ENCODE peak calls at places on chromosomes 13 and 19, in seven cellular contexts. Z is fibroblast of lung, U is HCT116, B is SK-N-SH, K is osteoblast, H is GM23248, D is hepatocyte. J is an unnamed sample. For H4K20me1, the result is how much of the 10 kb centered on the place peaks cover.

GRCh38 chr13:29140277-29140676 is 320.1 kb downstream of the MTUS2 start:
- DNase-seq in K (no peak), D (peak), U (no peak), Z (peak), H (peak), B (no peak), J (peak)

GRCh38 chr13:31945202-31945978 is 86.2 kb upstream of the FRY start:
- DNase-seq in Z (peak), K (peak), D (peak), B (peak), H (peak), U (no peak), J (peak)

GRCh38 chr19:4524808-4525562 is 6.7 kb upstream of the PLIN4 start:
- DNase-seq in B (peak), Z (peak), D (peak), U (peak), H (peak), K (peak), J (peak)

GRCh38 chr19:45581576-45581975 is 3.0 kb downstream of the OPA3 start:
- DNase-seq in K (no peak), H (no peak), Z (no peak), U (no peak), B (no peak), D (no peak), J (no peak)

GRCh38 chr19:33513424-33513823 is 8.2 kb downstream of the PEPD start:
- DNase-seq in B (no peak), U (no peak), Z (no peak), H (no peak), K (peak), D (no peak), J (no peak)

GRCh38 chr13:37014609-37015008 is 14.0 kb downstream of the EXOSC8 start:
- DNase-seq in Z (peak), K (no peak), H (peak), U (no peak), B (no peak), D (no peak), J (no peak)

GRCh38 chr13:67776171-67776570 is 546.0 kb upstream of the PCDH9 start:
- DNase-seq in B (no peak), U (no peak), H (no peak), K (no peak), Z (no peak), D (no peak), J (no peak)

GRCh38 chr19:2462635-2463421 is 6.1 kb upstream of the LMNB2 start:
- DNase-seq in B (peak), U (peak), K (peak), H (peak), Z (peak), D (peak), J (peak)

GRCh38 chr13:107216046-107216715 is 648.2 kb upstream of the ARGLU1 start:
- DNase-seq in H (no peak), K (no peak), B (no peak), D (no peak), Z (no peak), U (no peak), J (no peak)

GRCh38 chr19:52659013-52659412 is 20.9 kb upstream of the ZNF83 start:
- DNase-seq in U (no peak), B (no peak), Z (no peak), D (no peak), K (no peak), H (no peak), J (no peak)

GRCh38 chr13:95296326-95296939 is 4.8 kb downstream of the ABCC4 start:
- DNase-seq in H (peak), K (peak), U (peak), D (peak), B (peak), Z (no peak), J (no peak)

GRCh38 chr13:37752156-37752555 is 117.4 kb downstream of the TRPC4 start:
- DNase-seq in K (no peak), Z (no peak), B (no peak), D (no peak), U (no peak), H (no peak), J (no peak)

GRCh38 chr19:16342002-16342715 is 17.5 kb downstream of the KLF2 start:
- DNase-seq in B (no peak), U (no peak), H (peak), K (peak), Z (no peak), D (peak), J (no peak)

GRCh38 chr13:23510979-23511735 is 59.1 kb upstream of the TNFRSF19 start:
- DNase-seq in U (peak), H (peak), Z (peak), D (peak), K (no peak), B (no peak), J (no peak)

GRCh38 chr19:33292595-33293254 is 9.6 kb downstream of the CEBPA start:
- DNase-seq in D (no peak), H (peak), Z (no peak), B (no peak), U (no peak), K (peak), J (no peak)

GRCh38 chr13:50081106-50081898 is 66.1 kb downstream of the KCNRG start:
- DNase-seq in U (no peak), H (peak), B (peak), K (peak), Z (no peak), D (peak), J (no peak)

GRCh38 chr13:99265823-99266426 is 7.7 kb upstream of the GPR18 start:
- DNase-seq in K (peak), Z (peak), H (peak), U (peak), B (peak), D (peak), J (no peak)

GRCh38 chr13:23670793-23671192 is 100.6 kb downstream of the TNFRSF19 start:
- DNase-seq in D (no peak), U (no peak), H (no peak), K (no peak), B (no peak), Z (no peak), J (no peak)

GRCh38 chr19:15137777-15138176 is 30.6 kb downstream of the SYDE1 start:
- DNase-seq in K (no peak), U (no peak), H (peak), Z (peak), D (no peak), B (no peak), J (no peak)

GRCh38 chr13:110138009-110138699 is 168.8 kb downstream of the COL4A1 start:
- DNase-seq in B (peak), K (peak), H (peak), D (peak), U (peak), Z (peak), J (peak)

GRCh38 chr19:16637535-16637934 is 9.5 kb upstream of the MED26 start:
- DNase-seq in H (peak), D (no peak), U (no peak), K (no peak), Z (no peak), B (no peak), J (no peak)

GRCh38 chr13:20465218-20465879 is 60.3 kb downstream of the CRYL1 start:
- DNase-seq in B (no peak), D (no peak), U (no peak), Z (peak), H (peak), K (no peak), J (peak)

GRCh38 chr13:26062853-26063444 is 11.1 kb upstream of the SHISA2 start:
- DNase-seq in B (peak), H (peak), D (peak), K (no peak), Z (peak), U (peak), J (no peak)

GRCh38 chr19:44613295-44614168 is at the start of gene IGSF23:
- DNase-seq in B (no peak), D (peak), Z (no peak), K (no peak), U (no peak), H (no peak), J (no peak)

GRCh38 chr13:101397742-101398141 is 18.6 kb downstream of the NALCN start:
- DNase-seq in K (peak), H (peak), U (no peak), B (no peak), D (no peak), Z (peak), J (no peak)

GRCh38 chr19:40256511-40256910 is 28.6 kb downstream of the AKT2 start:
- DNase-seq in Z (no peak), H (no peak), U (no peak), B (no peak), K (peak), D (no peak), J (no peak)

GRCh38 chr13:101429733-101430132 is 13.4 kb upstream of the NALCN start:
- DNase-seq in B (no peak), Z (no peak), D (no peak), H (no peak), U (no peak), K (no peak), J (no peak)

GRCh38 chr19:6100284-6100915 is 9.9 kb downstream of the RFX2 start:
- DNase-seq in K (no peak), H (no peak), B (no peak), U (no peak), Z (no peak), D (no peak), J (no peak)

GRCh38 chr19:46955114-46955812 is 64.4 kb upstream of the NPAS1 start:
- DNase-seq in K (peak), H (peak), U (no peak), D (no peak), Z (no peak), B (no peak), J (peak)

GRCh38 chr19:46955813-46956371 is 63.7 kb upstream of the NPAS1 start:
- DNase-seq in D (no peak), U (no peak), H (no peak), B (no peak), Z (no peak), K (no peak), J (no peak)

GRCh38 chr19:46954502-46955004 is 65.1 kb upstream of the NPAS1 start:
- DNase-seq in B (no peak), Z (no peak), D (no peak), U (no peak), H (no peak), K (no peak), J (no peak)

GRCh38 chr19:46952874-46953273 is 66.8 kb upstream of the NPAS1 start:
- DNase-seq in D (no peak), Z (no peak), U (no peak), H (no peak), B (no peak), K (no peak), J (no peak)

GRCh38 chr19:46953955-46954501 is 65.6 kb upstream of the NPAS1 start:
- DNase-seq in D (no peak), K (no peak), Z (no peak), U (no peak), H (no peak), B (no peak), J (no peak)
- H4K20me1 ChIP-seq in D (under half), K (under half), Z (under half), U (under half), H (under half), B (under half), J (under half)

GRCh38 chr13:27979765-27980279 is 8.7 kb downstream of the URAD start:
- DNase-seq in H (no peak), K (peak), U (no peak), B (no peak), D (no peak), Z (no peak), J (no peak)
- H3K4me3 ChIP-seq in H (no peak), K (no peak), U (no peak), B (no peak), D (no peak), Z (no peak), J (no peak)

GRCh38 chr19:36225219-36225892 is 10.4 kb downstream of the ZNF146 start:
- DNase-seq in H (peak), K (peak), D (no peak), U (no peak), Z (peak), B (no peak), J (no peak)
- H4K20me1 ChIP-seq in H (under half), K (half or more), D (under half), U (under half), Z (under half), B (half or more), J (under half)

DNA sequence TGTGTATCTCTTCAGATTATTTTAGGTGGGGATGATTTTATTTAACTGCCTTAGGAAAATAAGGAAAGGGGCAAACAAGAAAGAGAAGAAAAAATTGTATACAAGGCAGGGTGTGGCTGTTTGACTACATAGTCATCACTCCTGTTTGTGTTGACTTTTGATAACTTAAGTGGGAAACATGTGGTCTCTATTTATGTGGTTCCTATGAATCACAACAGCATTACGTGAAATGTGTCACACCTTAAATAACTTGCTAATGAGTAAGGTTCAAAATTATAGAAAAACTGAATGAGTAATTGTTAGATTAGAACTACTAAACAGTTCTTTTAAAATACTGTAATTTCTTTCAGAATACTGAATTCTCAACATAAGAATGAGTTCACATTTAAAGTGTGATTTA is 69.3 kb downstream of the LMO7 start:
- DNase-seq in B (no peak), H (peak), U (peak), K (peak), Z (peak), D (no peak), J (no peak)
- H3K4me3 ChIP-seq in B (no peak), H (peak), U (peak), K (no peak), Z (no peak), D (no peak), J (peak)

DNA sequence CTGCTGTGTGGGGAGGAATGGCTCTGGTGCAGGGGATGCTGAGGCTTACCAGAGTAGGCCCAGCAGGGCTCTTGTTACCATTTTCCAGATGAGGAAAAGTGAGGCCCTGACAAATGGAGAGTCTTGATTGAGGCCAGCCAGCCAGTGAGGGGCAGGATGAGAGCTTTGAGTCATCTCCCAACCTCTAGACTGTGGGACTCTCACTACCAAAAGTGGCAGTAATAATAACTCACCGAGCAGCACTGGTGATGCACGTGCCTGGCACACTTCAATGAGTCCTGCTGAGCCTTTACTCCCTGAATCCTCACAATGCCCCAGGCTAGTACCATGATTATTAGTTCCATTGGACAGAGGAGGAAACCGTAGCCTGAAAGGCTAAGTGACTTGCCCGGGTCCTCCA is 7.8 kb downstream of the CIC start:
- DNase-seq in Z (no peak), H (peak), U (no peak), D (no peak), B (no peak), K (no peak), J (no peak)
- H4K20me1 ChIP-seq in Z (under half), H (under half), U (under half), D (under half), B (under half), K (half or more), J (under half)

GRCh38 chr19:9939301-9939913 is 3.1 kb upstream of the OLFM2 start:
- DNase-seq in Z (peak), H (peak), B (no peak), K (peak), U (no peak), D (no peak), J (no peak)
- H3K4me3 ChIP-seq in Z (no peak), H (no peak), B (no peak), K (no peak), U (no peak), D (no peak), J (no peak)

J was measured in PC-9.